ENCODE peak calls at places on chromosomes 11 and 22, in seven cellular contexts. U is thoracic aorta, A is dorsolateral prefrontal cortex, V is fibroblast of pulmonary artery, M is GM23338, I is HepG2, P is upper lobe of right lung. O is an unnamed sample.

GRCh38 chr11:64341851-64342791 is 2.1 kb downstream of the CCDC88B start:
- DNase-seq in A (peak), I (peak), M (peak), P (peak), V (peak), U (peak), O (peak)

GRCh38 chr22:32324505-32325415 is 32.9 kb upstream of the RFPL3 start:
- DNase-seq in I (no peak), U (no peak), V (no peak), P (peak), A (no peak), M (no peak), O (no peak)

GRCh38 chr11:69471329-69472052 is 10.0 kb upstream of the LINC01488 start:
- DNase-seq in I (no peak), P (no peak), A (no peak), V (peak), U (no peak), M (peak), O (peak)

GRCh38 chr11:88231894-88232482 is 56.7 kb upstream of the RAB38 start:
- DNase-seq in V (peak), I (peak), U (no peak), P (no peak), M (peak), A (no peak), O (no peak)

GRCh38 chr11:73478737-73479347 is 102.6 kb downstream of the RELT start:
- DNase-seq in U (no peak), A (no peak), I (peak), P (no peak), M (peak), V (peak), O (no peak)

GRCh38 chr11:18789942-18790341 is 1.7 kb downstream of the PTPN5 start:
- DNase-seq in I (no peak), V (no peak), P (no peak), M (no peak), U (no peak), A (no peak), O (no peak)

GRCh38 chr11:497565-498296 is 9.3 kb downstream of the RNH1 start:
- DNase-seq in V (no peak), A (no peak), P (peak), I (no peak), M (no peak), U (no peak), O (no peak)

GRCh38 chr22:19962246-19962908 is 20.8 kb upstream of the TXNRD2 start:
- DNase-seq in V (peak), M (peak), I (peak), U (no peak), A (peak), P (peak), O (no peak)

GRCh38 chr11:65859812-65860277 is 388 bp upstream of the MUS81 start:
- DNase-seq in P (no peak), U (no peak), V (no peak), I (no peak), A (no peak), M (no peak), O (no peak)

GRCh38 chr11:59199546-59200420 is 12.9 kb downstream of the MPEG1 start:
- DNase-seq in U (no peak), M (no peak), V (no peak), A (no peak), I (no peak), P (no peak), O (no peak)

GRCh38 chr11:33272338-33273107 is 15.3 kb downstream of the HIPK3 start:
- DNase-seq in P (no peak), A (no peak), M (no peak), U (no peak), I (no peak), V (no peak), O (no peak)

GRCh38 chr11:74018331-74019005 is 9.6 kb upstream of the UCP3 start:
- DNase-seq in A (peak), V (peak), P (peak), I (peak), M (no peak), U (peak), O (no peak)

GRCh38 chr22:47919893-47920292 is 1157.4 kb downstream of the TBC1D22A start:
- DNase-seq in V (no peak), I (no peak), P (no peak), A (no peak), U (no peak), M (no peak), O (no peak)

DNA sequence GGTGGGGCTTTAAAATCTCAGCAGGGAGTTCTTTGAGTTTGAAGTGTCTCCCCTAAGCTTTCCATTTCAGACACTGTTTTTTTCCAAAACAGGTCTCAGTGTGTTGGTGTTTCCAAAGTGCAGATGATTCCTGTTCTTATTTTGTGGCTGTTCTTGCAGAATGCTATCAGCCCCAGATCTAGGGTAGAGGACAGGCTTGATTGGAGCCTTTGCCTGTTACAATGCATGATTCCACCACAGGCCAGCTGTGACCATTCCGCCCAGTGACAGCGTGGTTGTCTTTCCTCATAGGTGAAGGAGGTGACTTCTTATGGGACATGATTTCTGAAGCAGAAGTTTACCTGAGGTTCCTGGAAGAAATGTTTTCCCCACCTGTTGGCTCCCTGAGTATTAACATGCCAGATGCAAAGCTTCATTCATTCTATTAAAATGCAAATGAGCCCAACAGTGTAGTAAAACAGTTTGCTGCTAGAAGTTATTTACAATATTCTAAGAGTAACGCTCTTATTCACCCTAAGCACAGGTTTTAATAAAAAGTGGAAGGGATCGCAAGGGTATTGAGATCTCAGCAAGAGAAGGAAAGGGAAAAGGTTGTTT is 36.9 kb upstream of the BIRC3 start:
- DNase-seq in V (no peak), I (peak), A (no peak), M (peak), P (no peak), U (no peak), O (no peak)
- H3K4me3 ChIP-seq in V (no peak), I (no peak), A (no peak), M (peak), P (no peak), U (no peak), O (no peak)

DNA sequence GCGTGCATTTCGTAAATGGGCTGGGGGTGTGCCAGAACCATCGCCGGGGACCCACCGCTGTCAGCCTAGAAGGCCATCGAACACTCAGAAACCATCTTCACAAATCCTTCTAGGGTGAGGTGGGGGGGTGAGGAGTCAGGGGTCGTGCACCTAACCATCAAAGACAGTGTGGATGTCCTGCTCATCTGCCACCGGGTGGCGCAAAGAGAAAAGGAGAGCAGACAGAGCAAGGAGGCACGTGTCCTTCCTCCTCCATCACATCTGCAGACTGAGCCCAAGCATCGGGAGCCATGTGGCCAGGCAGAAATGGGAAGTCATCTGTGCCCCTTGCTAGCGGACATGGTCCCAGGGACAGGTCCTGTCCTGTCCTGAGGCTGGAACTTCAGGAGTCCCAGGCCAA is 61.9 kb upstream of the NUP50 start:
- DNase-seq in I (peak), U (no peak), M (peak), V (peak), A (no peak), P (no peak), O (no peak)
- TF ChIP-seq CTCF in I (peak), U (no peak), M (peak), V (peak), A (peak), P (peak), O (peak)

GRCh38 chr11:2154195-2154585 is 6.8 kb downstream of the INS start:
- DNase-seq in I (no peak), M (no peak), A (no peak), P (no peak), V (no peak), U (no peak), O (no peak)

GRCh38 chr11:2156416-2157182 is 4.4 kb downstream of the INS start:
- DNase-seq in A (peak), M (peak), P (peak), I (peak), U (peak), V (peak), O (no peak)

GRCh38 chr11:2154889-2155288 is 6.1 kb downstream of the INS start:
- DNase-seq in I (no peak), M (no peak), P (no peak), V (no peak), A (no peak), U (no peak), O (no peak)

GRCh38 chr11:2153581-2154194 is 7.3 kb downstream of the INS start:
- DNase-seq in U (no peak), A (no peak), M (no peak), I (no peak), V (no peak), P (peak), O (no peak)

DNA sequence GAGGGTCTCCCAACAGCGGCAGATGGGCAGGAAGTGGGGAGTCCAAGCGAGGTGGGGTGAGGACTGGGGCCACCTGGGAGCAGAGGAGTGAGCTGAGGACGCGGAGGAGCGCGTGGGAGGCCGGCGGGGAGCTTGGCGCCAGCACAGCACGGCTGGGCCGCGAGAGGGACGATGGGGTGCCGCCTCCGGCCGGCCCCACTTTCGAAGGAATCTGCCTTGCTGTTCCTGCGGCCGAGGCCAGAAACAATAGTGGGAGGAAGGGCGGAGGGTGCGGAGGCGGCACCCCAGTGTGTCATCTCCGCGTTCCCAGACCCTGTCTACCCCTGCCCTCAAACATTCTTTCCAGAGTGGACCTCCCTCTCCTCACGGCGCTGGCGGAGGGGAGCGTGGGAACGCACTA is 5.5 kb downstream of the INS start:
- DNase-seq in M (no peak), U (no peak), P (no peak), I (no peak), V (no peak), A (no peak), O (no peak)
- H3K4me3 ChIP-seq in M (no peak), U (no peak), P (no peak), I (no peak), V (no peak), A (no peak), O (no peak)

GRCh38 chr11:99686838-99687237 is 666.1 kb downstream of the CNTN5 start:
- DNase-seq in M (no peak), U (no peak), P (no peak), V (no peak), A (no peak), I (no peak), O (no peak)

GRCh38 chr11:99682646-99683045 is 661.9 kb downstream of the CNTN5 start:
- DNase-seq in U (no peak), M (no peak), I (no peak), V (no peak), A (no peak), P (no peak), O (no peak)

GRCh38 chr11:99682171-99682570 is 661.4 kb downstream of the CNTN5 start:
- DNase-seq in M (no peak), V (no peak), U (no peak), P (no peak), I (no peak), A (no peak), O (no peak)

GRCh38 chr11:99683933-99684332 is 663.2 kb downstream of the CNTN5 start:
- DNase-seq in I (no peak), P (no peak), U (no peak), A (no peak), V (no peak), M (no peak), O (no peak)

DNA sequence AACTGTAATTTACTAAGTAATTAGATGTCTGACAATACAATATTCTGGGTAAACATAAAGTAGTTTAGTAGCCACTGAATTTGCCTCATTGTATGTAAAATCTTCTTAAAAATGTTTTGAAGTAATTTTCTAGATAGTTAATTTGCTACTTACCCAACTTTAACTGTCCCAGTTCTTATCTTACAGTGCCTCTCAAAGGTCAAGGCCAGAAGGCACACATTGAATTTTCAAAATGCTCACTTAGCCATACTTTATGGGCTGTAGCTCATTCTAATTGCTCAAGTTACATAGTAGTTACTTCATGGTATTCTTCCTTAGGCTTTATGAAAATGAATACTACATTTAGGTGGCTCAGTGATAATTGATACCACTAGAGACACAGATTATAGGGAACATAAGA is 666.6 kb downstream of the CNTN5 start:
- DNase-seq in M (no peak), V (peak), P (no peak), U (no peak), I (no peak), A (no peak), O (no peak)
- TF ChIP-seq CTCF in M (peak), V (no peak), P (no peak), U (no peak), I (no peak), A (no peak), O (no peak)

DNA sequence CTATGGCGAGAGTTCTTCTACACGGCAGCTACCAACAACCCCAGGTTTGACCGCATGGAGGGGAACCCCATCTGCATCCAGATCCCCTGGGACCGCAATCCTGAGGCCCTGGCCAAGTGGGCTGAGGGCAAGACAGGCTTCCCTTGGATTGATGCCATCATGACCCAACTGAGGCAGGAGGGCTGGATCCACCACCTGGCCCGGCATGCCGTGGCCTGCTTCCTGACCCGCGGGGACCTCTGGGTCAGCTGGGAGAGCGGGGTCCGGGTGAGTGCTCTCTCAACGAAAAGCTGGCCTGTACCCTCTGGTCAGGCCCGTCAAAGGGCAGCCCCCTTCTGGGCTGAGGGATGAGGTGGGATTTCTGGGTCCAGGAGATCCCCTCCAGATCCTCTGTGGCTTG is 15.9 kb upstream of the MAPK8IP1 start:
- DNase-seq in P (no peak), M (no peak), U (no peak), I (no peak), A (no peak), V (no peak), O (no peak)
- H3K4me3 ChIP-seq in P (no peak), M (no peak), U (no peak), I (no peak), A (no peak), V (no peak), O (no peak)

GRCh38 chr11:35618497-35619029 is 303 bp downstream of the FJX1 start:
- DNase-seq in I (no peak), A (peak), M (peak), U (no peak), V (peak), P (peak), O (no peak)

GRCh38 chr11:35617687-35618496 is at the start of gene FJX1:
- DNase-seq in I (peak), P (peak), M (peak), U (no peak), A (peak), V (peak), O (no peak)

GRCh38 chr11:35619754-35620640 is 1.7 kb downstream of the FJX1 start:
- DNase-seq in A (peak), V (peak), P (no peak), U (no peak), I (peak), M (peak), O (no peak)

GRCh38 chr11:35617316-35617686 is 959 bp upstream of the FJX1 start:
- DNase-seq in A (no peak), P (no peak), I (no peak), V (no peak), U (no peak), M (no peak), O (no peak)

GRCh38 chr11:35619030-35619753 is 932 bp downstream of the FJX1 start:
- DNase-seq in P (peak), U (no peak), A (peak), I (no peak), M (peak), V (peak), O (no peak)
- TF ChIP-seq CTCF in P (no peak), U (no peak), A (no peak), I (no peak), M (no peak), V (no peak), O (no peak)